ENCODE peak calls at places on chromosomes 16 and 17, in four cellular contexts. O is H9, K is ELR, Y is pancreas. R is an unnamed sample.

GRCh38 chr16:86261379-86261778 is 248.9 kb upstream of the FOXF1 start:
- DNase-seq in O (peak; percentile 10), K (peak; percentile 57), Y (no peak), R (no peak)

GRCh38 chr17:47257651-47258339 is 4.2 kb downstream of the ITGB3 start:
- DNase-seq in O (no peak), K (peak; percentile 91), Y (no peak), R (no peak)

GRCh38 chr17:28706471-28707338 is 5.0 kb downstream of the PROCA1 start:
- DNase-seq in O (no peak), K (no peak), Y (no peak), R (no peak)

GRCh38 chr16:12229759-12230594 is 253.4 kb downstream of the SNX29 start:
- DNase-seq in O (no peak), K (peak; percentile 76), Y (no peak), R (no peak)

GRCh38 chr17:2837147-2837561 is 40.9 kb downstream of the RAP1GAP2 start:
- DNase-seq in O (no peak), K (no peak), Y (no peak), R (no peak)

GRCh38 chr17:45967378-45967777 is 31.7 kb upstream of the STH start:
- DNase-seq in O (no peak), K (no peak), Y (no peak), R (no peak)

GRCh38 chr17:1110844-1111598 is 68.8 kb downstream of the ABR start:
- DNase-seq in O (peak; percentile 71), K (peak; percentile 97), Y (peak; percentile 68), R (no peak)

GRCh38 chr17:75250009-75250471 is 11.4 kb downstream of the GGA3 start:
- DNase-seq in O (no peak), K (no peak), Y (no peak), R (no peak)

GRCh38 chr16:68972720-68973119 is 129.4 kb downstream of the TANGO6 start:
- DNase-seq in O (peak; percentile 89), K (peak; percentile 80), Y (no peak), R (no peak)

GRCh38 chr16:50694206-50694605 is 800 bp downstream of the NOD2 start:
- DNase-seq in O (no peak), K (no peak), Y (no peak), R (no peak)

GRCh38 chr16:24748242-24748641 is 18.8 kb downstream of the TNRC6A start:
- DNase-seq in O (no peak), K (peak; percentile 90), Y (no peak), R (no peak)

GRCh38 chr16:11639008-11639562 is 29.2 kb upstream of the SNN start:
- DNase-seq in O (no peak), K (no peak), Y (no peak), R (no peak)

GRCh38 chr17:19867094-19867653 is 562 bp downstream of the ULK2 start:
- DNase-seq in O (peak; percentile 91), K (peak; percentile 70), Y (peak; percentile 82), R (no peak)

GRCh38 chr16:79483336-79483735 is 117.2 kb downstream of the MAF start:
- DNase-seq in O (no peak), K (no peak), Y (no peak), R (no peak)

GRCh38 chr17:77372444-77373297 is 231.9 kb downstream of the SEC14L1 start:
- DNase-seq in O (peak; percentile 97), K (peak; percentile 79), Y (peak; percentile 78), R (no peak)

GRCh38 chr16:83887088-83887487 is 11.8 kb upstream of the MLYCD start:
- DNase-seq in O (no peak), K (peak; percentile 56), Y (no peak), R (no peak)

R was measured in NCI-H1048.